ENCODE peak calls at places on chromosomes 7 and 10, in seven cellular contexts. C, Z, W, E, N, H and P are unnamed samples.

GRCh38 chr10:84997870-84998269 is 669.5 kb downstream of the CCSER2 start:
- DNase-seq in W (no peak), Z (no peak), N (no peak), H (no peak), E (no peak), C (no peak), P (no peak)

GRCh38 chr10:118571123-118571522 is 24.3 kb downstream of the PRLHR start:
- DNase-seq in N (no peak), C (no peak), Z (no peak), W (no peak), H (no peak), E (peak; percentile 9), P (no peak)

GRCh38 chr10:122510326-122510725 is 49.0 kb downstream of the HTRA1 start:
- DNase-seq in H (no peak), C (no peak), W (no peak), Z (no peak), E (no peak), N (no peak), P (no peak)

GRCh38 chr10:119826777-119827176 is 45.9 kb downstream of the MCMBP start:
- DNase-seq in E (no peak), C (no peak), N (no peak), Z (no peak), H (no peak), W (no peak), P (no peak)

GRCh38 chr7:12358694-12359093 is 45.0 kb downstream of the VWDE start:
- DNase-seq in Z (no peak), C (no peak), N (no peak), W (no peak), H (no peak), E (no peak), P (no peak)

GRCh38 chr7:55733584-55733983 is 129.0 kb downstream of the SEPTIN14 start:
- DNase-seq in C (no peak), N (no peak), W (no peak), H (no peak), E (no peak), Z (no peak), P (no peak)

GRCh38 chr10:46308666-46309450 is 22.1 kb downstream of the ANTXRL start:
- DNase-seq in C (no peak), Z (no peak), N (peak; percentile 79), H (no peak), W (no peak), E (no peak), P (peak; percentile 24)

GRCh38 chr10:31683682-31684081 is 244.9 kb downstream of the ARHGAP12 start:
- DNase-seq in Z (no peak), C (peak; percentile 6), W (no peak), H (no peak), E (no peak), N (no peak), P (no peak)

GRCh38 chr10:31896972-31897384 is 31.7 kb downstream of the ARHGAP12 start:
- DNase-seq in E (no peak), Z (peak; percentile 21), C (no peak), H (peak; percentile 9), W (peak; percentile 82), N (no peak), P (no peak)

GRCh38 chr10:5354068-5354467 is 10.7 kb upstream of the UCN3 start:
- DNase-seq in H (no peak), W (no peak), Z (no peak), N (no peak), C (no peak), E (no peak), P (no peak)

GRCh38 chr10:97520520-97520919 is 21.8 kb downstream of the UBTD1 start:
- DNase-seq in W (no peak), H (no peak), C (no peak), N (no peak), Z (no peak), E (no peak), P (no peak)

GRCh38 chr7:17770710-17771375 is 169.5 kb downstream of the SNX13 start:
- DNase-seq in H (no peak), E (no peak), C (no peak), N (no peak), Z (no peak), W (no peak), P (no peak)

GRCh38 chr7:14507617-14508016 is 394.9 kb downstream of the DGKB start:
- DNase-seq in W (no peak), C (peak; percentile 94), N (no peak), H (peak; percentile 19), E (no peak), Z (no peak), P (no peak)

GRCh38 chr10:78664929-78665525 is 403.7 kb upstream of the ZMIZ1 start:
- DNase-seq in W (peak; percentile 7), C (no peak), E (no peak), Z (no peak), H (no peak), N (no peak), P (no peak)

GRCh38 chr7:12456506-12456905 is 52.8 kb upstream of the VWDE start:
- DNase-seq in N (no peak), C (peak; percentile 77), E (no peak), Z (no peak), H (no peak), W (no peak), P (no peak)

GRCh38 chr7:130421685-130422084 is 19.1 kb downstream of the CEP41 start:
- DNase-seq in Z (no peak), W (peak; percentile 28), H (no peak), C (peak; percentile 90), N (no peak), E (no peak), P (no peak)

GRCh38 chr10:59625842-59626522 is 83.7 kb downstream of the SLC16A9 start:
- DNase-seq in H (peak; percentile 52), Z (peak; percentile 59), N (no peak), E (peak; percentile 89), W (peak; percentile 58), C (peak; percentile 74), P (no peak)

GRCh38 chr7:149245244-149245643 is 5.8 kb downstream of the ZNF212 start:
- DNase-seq in W (no peak), E (no peak), C (no peak), Z (no peak), H (no peak), N (no peak), P (no peak)

GRCh38 chr10:107022600-107023354 is 141.7 kb downstream of the SORCS1 start:
- DNase-seq in E (peak; percentile 33), H (no peak), W (no peak), Z (no peak), N (no peak), C (no peak), P (no peak)

GRCh38 chr7:24764972-24765744 is 7.9 kb upstream of the GSDME start:
- DNase-seq in H (no peak), E (no peak), C (no peak), W (no peak), N (no peak), Z (no peak), P (no peak)

GRCh38 chr7:48390381-48391327 is 219.4 kb downstream of the ABCA13 start:
- DNase-seq in N (no peak), Z (no peak), E (no peak), C (no peak), H (no peak), W (no peak), P (no peak)

GRCh38 chr7:128869138-128869943 is 6.7 kb downstream of the ATP6V1F start:
- DNase-seq in W (no peak), N (peak; percentile 75), C (peak; percentile 82), H (no peak), E (peak; percentile 84), Z (no peak), P (peak; percentile 78)

GRCh38 chr7:39509912-39510311 is 56.3 kb upstream of the YAE1 start:
- DNase-seq in E (no peak), C (no peak), W (no peak), Z (no peak), N (no peak), H (no peak), P (no peak)

GRCh38 chr10:132880148-132880981 is 62.0 kb downstream of the CFAP46 start:
- DNase-seq in Z (no peak), H (no peak), C (no peak), W (no peak), E (no peak), N (peak; percentile 17), P (peak; percentile 37)

GRCh38 chr7:84536256-84536870 is 341.8 kb upstream of the SEMA3A start:
- DNase-seq in Z (peak; percentile 45), N (no peak), W (peak; percentile 51), C (no peak), E (no peak), H (no peak), P (no peak)

GRCh38 chr7:2948794-2949193 is 94.9 kb downstream of the CARD11 start:
- DNase-seq in C (peak; percentile 28), Z (no peak), N (no peak), H (no peak), W (no peak), E (no peak), P (no peak)

GRCh38 chr10:93542358-93542791 is 24.1 kb upstream of the FFAR4 start:
- DNase-seq in W (no peak), H (peak; percentile 51), Z (no peak), N (peak; percentile 86), E (peak; percentile 58), C (peak; percentile 34), P (peak; percentile 86)

GRCh38 chr10:43190775-43191174 is 52.5 kb downstream of the CSGALNACT2 start:
- DNase-seq in H (no peak), Z (no peak), E (no peak), N (no peak), W (no peak), C (no peak), P (no peak)

GRCh38 chr7:26182283-26182682 is 18.3 kb downstream of the HNRNPA2B1 start:
- DNase-seq in E (no peak), W (no peak), H (no peak), C (no peak), N (peak; percentile 40), Z (no peak), P (no peak)

GRCh38 chr10:108791030-108791429 is 1132.3 kb downstream of the XPNPEP1 start:
- DNase-seq in W (no peak), Z (no peak), C (no peak), N (no peak), H (no peak), E (no peak), P (no peak)

GRCh38 chr10:114437456-114438292 is 33.4 kb upstream of the AFAP1L2 start:
- DNase-seq in Z (peak; percentile 64), C (no peak), W (peak; percentile 22), N (no peak), H (peak; percentile 24), E (no peak), P (no peak)